ENCODE peak calls at places on chromosomes 3 and 15, in four cellular contexts. One of them, this sample, is unnamed.
A peak's percentile ranks its signal among the peaks of the same experiment; 100 is the strongest.

GRCh38 chr15:66622677-66623076 is 56.9 kb upstream of the LCTL start:
- DNase-seq in ovary: no peak
- DNase-seq in heart right ventricle: no peak
- DNase-seq in hepatocyte: no peak
- DNase-seq in this sample: no peak

GRCh38 chr3:155497930-155498647 is 204.6 kb upstream of the STRIT1 start:
- DNase-seq in heart right ventricle: no peak
- DNase-seq in ovary: no peak
- DNase-seq in hepatocyte: no peak
- DNase-seq in this sample: no peak

GRCh38 chr15:65277015-65277414 is 9.7 kb downstream of the PARP16 start:
- DNase-seq in heart right ventricle: no peak
- DNase-seq in ovary: no peak
- DNase-seq in hepatocyte: no peak
- DNase-seq in this sample: no peak

GRCh38 chr15:58698887-58699641 is 50.4 kb downstream of the ADAM10 start:
- DNase-seq in heart right ventricle: no peak
- DNase-seq in ovary: no peak
- DNase-seq in hepatocyte: no peak
- DNase-seq in this sample: no peak

GRCh38 chr3:77038468-77038927 is 1.4 kb upstream of the ROBO2 start:
- DNase-seq in heart right ventricle: peak; percentile 32
- DNase-seq in hepatocyte: peak; percentile 91
- DNase-seq in ovary: peak; percentile 73
- DNase-seq in this sample: peak; percentile 64

GRCh38 chr3:42819351-42819965 is 10.2 kb downstream of the ACKR2 start:
- DNase-seq in ovary: no peak
- DNase-seq in hepatocyte: peak; percentile 39
- DNase-seq in heart right ventricle: no peak
- DNase-seq in this sample: no peak

GRCh38 chr3:12812812-12813211 is 16.3 kb downstream of the CAND2 start:
- DNase-seq in ovary: no peak
- DNase-seq in heart right ventricle: no peak
- DNase-seq in hepatocyte: no peak
- DNase-seq in this sample: no peak

GRCh38 chr3:65288781-65289180 is 601.0 kb upstream of the ADAMTS9 start:
- DNase-seq in hepatocyte: no peak
- DNase-seq in heart right ventricle: no peak
- DNase-seq in ovary: no peak
- DNase-seq in this sample: no peak

GRCh38 chr3:140022061-140022781 is 87.2 kb downstream of the CLSTN2 start:
- DNase-seq in ovary: peak; percentile 68
- DNase-seq in hepatocyte: no peak
- DNase-seq in heart right ventricle: peak; percentile 28
- DNase-seq in this sample: peak; percentile 79

GRCh38 chr15:36458406-36458805 is 121.0 kb upstream of the CDIN1 start:
- DNase-seq in hepatocyte: peak; percentile 8
- DNase-seq in ovary: no peak
- DNase-seq in heart right ventricle: no peak
- DNase-seq in this sample: no peak

GRCh38 chr3:46763178-46763577 is 45.5 kb upstream of the PRSS50 start:
- DNase-seq in heart right ventricle: no peak
- DNase-seq in hepatocyte: no peak
- DNase-seq in ovary: no peak
- DNase-seq in this sample: no peak

GRCh38 chr3:31055757-31056156 is 161.3 kb upstream of the GADL1 start:
- DNase-seq in ovary: no peak
- DNase-seq in hepatocyte: no peak
- DNase-seq in heart right ventricle: no peak
- DNase-seq in this sample: no peak

GRCh38 chr15:82952156-82953081 is at the start of gene HOMER2:
- DNase-seq in hepatocyte: peak; percentile 51
- DNase-seq in ovary: peak; percentile 49
- DNase-seq in heart right ventricle: no peak
- DNase-seq in this sample: peak; percentile 23

GRCh38 chr15:75640483-75641175 is 605 bp upstream of the IMP3 start:
- DNase-seq in hepatocyte: peak; percentile 56
- DNase-seq in heart right ventricle: no peak
- DNase-seq in ovary: no peak
- DNase-seq in this sample: no peak

GRCh38 chr3:169146866-169147245 is 516.7 kb downstream of the MECOM start:
- DNase-seq in heart right ventricle: no peak
- DNase-seq in ovary: no peak
- DNase-seq in hepatocyte: no peak
- DNase-seq in this sample: peak; percentile 11

GRCh38 chr3:169144691-169145090 is 518.8 kb downstream of the MECOM start:
- DNase-seq in hepatocyte: no peak
- DNase-seq in ovary: no peak
- DNase-seq in heart right ventricle: no peak
- DNase-seq in this sample: no peak

GRCh38 chr3:169145551-169145950 is 518.0 kb downstream of the MECOM start:
- DNase-seq in hepatocyte: no peak
- DNase-seq in heart right ventricle: no peak
- DNase-seq in ovary: no peak
- DNase-seq in this sample: no peak

GRCh38 chr3:169147246-169148008 is 516.1 kb downstream of the MECOM start:
- DNase-seq in ovary: peak; percentile 27
- DNase-seq in hepatocyte: peak; percentile 56
- DNase-seq in heart right ventricle: peak; percentile 58
- DNase-seq in this sample: peak; percentile 75

DNA sequence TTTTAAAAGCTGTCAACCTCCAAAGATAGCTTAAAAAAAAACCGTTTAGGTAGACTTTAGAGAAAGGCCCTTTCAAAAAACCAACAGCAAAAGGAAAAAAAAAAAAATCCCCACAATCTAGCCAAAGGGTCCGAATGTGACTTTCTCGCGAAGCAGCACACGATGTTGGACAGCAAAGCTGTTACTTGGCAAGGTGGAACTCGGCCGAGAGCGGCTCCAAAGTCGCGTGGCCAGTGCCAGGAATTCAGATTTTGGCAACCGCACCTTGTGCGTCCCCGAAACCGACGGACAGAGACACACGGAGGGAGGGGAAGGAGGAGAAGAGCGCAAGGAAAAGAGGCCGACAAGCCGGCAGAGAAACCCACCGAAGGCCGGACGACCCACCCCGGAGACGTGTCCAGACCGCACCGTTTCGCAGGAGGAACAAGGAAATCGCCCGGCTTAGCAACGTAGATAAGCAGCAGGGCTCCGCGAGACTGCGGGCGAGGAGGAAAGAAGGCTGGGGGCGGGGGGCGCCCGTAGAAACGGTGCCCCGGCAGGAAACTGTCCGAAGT is 517.3 kb downstream of the MECOM start:
- DNase-seq in hepatocyte: peak; percentile 47
- DNase-seq in ovary: no peak
- DNase-seq in heart right ventricle: peak; percentile 62
- DNase-seq in this sample: peak; percentile 91
- H3K4me3 ChIP-seq in hepatocyte: peak overlapping the region; percentile 59
- H3K4me3 ChIP-seq in ovary: peak overlapping the region; percentile 37
- H3K4me3 ChIP-seq in heart right ventricle: peak overlapping the region; percentile 47
- H3K4me3 ChIP-seq in this sample: peak overlapping the region; percentile 91

DNA sequence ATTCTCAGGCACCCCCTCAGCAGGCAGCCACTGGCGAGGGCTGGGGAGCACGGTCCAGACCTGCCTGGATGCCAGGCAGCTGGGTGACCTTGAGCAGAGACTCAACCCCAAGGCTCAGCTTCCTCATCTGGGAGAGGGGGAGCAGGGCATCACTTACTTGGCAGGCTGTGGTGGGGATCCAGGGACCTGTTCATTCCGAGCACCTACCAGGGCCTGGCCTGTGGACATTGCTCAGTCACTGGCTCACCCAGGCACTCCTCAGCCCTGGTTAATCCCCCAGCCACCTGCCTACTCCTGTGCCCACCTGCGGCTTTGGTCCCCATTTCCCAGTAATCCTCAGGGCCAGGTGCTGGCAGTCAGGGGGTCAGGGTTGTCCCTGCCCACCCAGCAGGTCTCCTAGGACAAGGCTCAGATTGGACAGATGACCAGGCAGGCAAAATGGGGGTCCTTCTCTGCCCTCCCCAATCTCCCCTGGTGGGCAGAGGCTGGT is 9.3 kb upstream of the RPL29 start:
- DNase-seq in heart right ventricle: no peak
- DNase-seq in ovary: no peak
- DNase-seq in hepatocyte: no peak
- DNase-seq in this sample: no peak
- H3K27ac ChIP-seq in heart right ventricle: peak overlapping the region; percentile 83
- H3K27ac ChIP-seq in ovary: no peak overlapping the region
- H3K27ac ChIP-seq in hepatocyte: no peak overlapping the region
- H3K27ac ChIP-seq in this sample: peak overlapping the region; percentile 10

GRCh38 chr3:48432411-48433371 is 2.8 kb upstream of the PLXNB1 start:
- DNase-seq in hepatocyte: no peak
- DNase-seq in ovary: peak; percentile 35
- DNase-seq in heart right ventricle: no peak
- DNase-seq in this sample: no peak
- H3K4me1 ChIP-seq in hepatocyte: peaks cover 54% of the 10 kb centered on the region
- H3K4me1 ChIP-seq in ovary: peaks cover 27% of the 10 kb centered on the region
- H3K4me1 ChIP-seq in heart right ventricle: peaks cover 31% of the 10 kb centered on the region
- H3K4me1 ChIP-seq in this sample: peaks cover 1% of the 10 kb centered on the region

GRCh38 chr3:29313074-29313473 is 32.2 kb downstream of the RBMS3 start:
- DNase-seq in heart right ventricle: no peak
- DNase-seq in ovary: no peak
- DNase-seq in hepatocyte: no peak
- DNase-seq in this sample: no peak
- H3K4me3 ChIP-seq in heart right ventricle: no peak overlapping the region
- H3K4me3 ChIP-seq in ovary: no peak overlapping the region
- H3K4me3 ChIP-seq in hepatocyte: no peak overlapping the region
- H3K4me3 ChIP-seq in this sample: no peak overlapping the region

GRCh38 chr3:196636369-196637349 is 2.8 kb upstream of the NRROS start:
- DNase-seq in ovary: no peak
- DNase-seq in heart right ventricle: no peak
- DNase-seq in hepatocyte: no peak
- DNase-seq in this sample: no peak
- H3K27ac ChIP-seq in ovary: no peak overlapping the region
- H3K27ac ChIP-seq in heart right ventricle: no peak overlapping the region
- H3K27ac ChIP-seq in hepatocyte: no peak overlapping the region
- H3K27ac ChIP-seq in this sample: no peak overlapping the region

DNA sequence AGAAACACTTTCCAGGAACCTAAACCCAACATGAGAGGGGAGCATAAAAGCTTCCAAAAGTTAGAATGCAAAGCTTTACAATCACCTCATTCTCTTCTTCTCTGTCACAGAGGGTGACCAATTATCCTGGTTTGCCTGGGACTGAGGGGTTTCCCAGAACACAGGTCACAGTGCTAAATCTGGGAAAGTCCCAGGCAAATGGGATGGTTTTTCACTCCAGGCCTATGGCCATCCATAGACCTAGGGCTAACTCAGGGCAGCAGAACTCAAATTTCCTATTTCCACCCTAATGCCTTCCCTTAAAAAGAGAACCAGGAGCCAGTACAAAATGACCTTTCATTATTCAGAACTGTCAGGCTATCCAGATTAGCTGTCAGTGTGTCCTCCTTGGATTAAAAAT is 77.0 kb downstream of the TM4SF4 start:
- DNase-seq in heart right ventricle: no peak
- DNase-seq in hepatocyte: no peak
- DNase-seq in ovary: no peak
- DNase-seq in this sample: no peak
- H3K4me1 ChIP-seq in heart right ventricle: peaks cover 77% of the 10 kb centered on the region
- H3K4me1 ChIP-seq in hepatocyte: peaks cover 33% of the 10 kb centered on the region
- H3K4me1 ChIP-seq in ovary: peaks cover 30% of the 10 kb centered on the region
- H3K4me1 ChIP-seq in this sample: peaks cover 17% of the 10 kb centered on the region

GRCh38 chr3:62874398-62875102 is 666 bp downstream of the CADPS start:
- DNase-seq in heart right ventricle: no peak
- DNase-seq in ovary: no peak
- DNase-seq in hepatocyte: peak; percentile 5
- DNase-seq in this sample: peak; percentile 54
- H3K4me3 ChIP-seq in heart right ventricle: peak overlapping the region; percentile 55
- H3K4me3 ChIP-seq in ovary: peak overlapping the region; percentile 32
- H3K4me3 ChIP-seq in hepatocyte: peak overlapping the region; percentile 36
- H3K4me3 ChIP-seq in this sample: peak overlapping the region; percentile 49

This sample was measured in right cardiac atrium.